ENCODE peak calls at places on chromosomes 7 and 10, in eight cellular contexts. One of them, this sample, is unnamed.

GRCh38 chr7:5557920-5558401 is 134.3 kb upstream of the TNRC18 start:
- DNase-seq in lower lobe of right lung: peak
- DNase-seq in Ammon's horn: peak
- DNase-seq in HTR-8/SVneo: no peak
- DNase-seq in KBM-7: peak
- DNase-seq in ELR: peak
- DNase-seq in endothelial cell: no peak
- DNase-seq in heart right ventricle: peak
- DNase-seq in this sample: peak

GRCh38 chr7:41885748-41886147 is 182.9 kb upstream of the INHBA start:
- DNase-seq in HTR-8/SVneo: no peak
- DNase-seq in ELR: no peak
- DNase-seq in heart right ventricle: no peak
- DNase-seq in lower lobe of right lung: no peak
- DNase-seq in Ammon's horn: no peak
- DNase-seq in endothelial cell: no peak
- DNase-seq in KBM-7: no peak
- DNase-seq in this sample: no peak

GRCh38 chr7:150340024-150340749 is 1.2 kb downstream of the RARRES2 start:
- DNase-seq in heart right ventricle: peak
- DNase-seq in ELR: no peak
- DNase-seq in lower lobe of right lung: peak
- DNase-seq in Ammon's horn: no peak
- DNase-seq in KBM-7: no peak
- DNase-seq in HTR-8/SVneo: no peak
- DNase-seq in endothelial cell: no peak
- DNase-seq in this sample: no peak

GRCh38 chr10:59560990-59561389 is 148.7 kb downstream of the SLC16A9 start:
- DNase-seq in Ammon's horn: no peak
- DNase-seq in lower lobe of right lung: no peak
- DNase-seq in endothelial cell: no peak
- DNase-seq in KBM-7: no peak
- DNase-seq in heart right ventricle: no peak
- DNase-seq in HTR-8/SVneo: no peak
- DNase-seq in ELR: no peak
- DNase-seq in this sample: no peak

GRCh38 chr10:69572159-69573055 is 815 bp downstream of the NEUROG3 start:
- DNase-seq in KBM-7: no peak
- DNase-seq in ELR: no peak
- DNase-seq in Ammon's horn: no peak
- DNase-seq in HTR-8/SVneo: no peak
- DNase-seq in heart right ventricle: no peak
- DNase-seq in lower lobe of right lung: peak
- DNase-seq in endothelial cell: no peak
- DNase-seq in this sample: no peak

GRCh38 chr10:128540806-128541739 is 414.9 kb upstream of the MKI67 start:
- DNase-seq in lower lobe of right lung: no peak
- DNase-seq in endothelial cell: peak
- DNase-seq in Ammon's horn: peak
- DNase-seq in KBM-7: no peak
- DNase-seq in ELR: no peak
- DNase-seq in heart right ventricle: peak
- DNase-seq in HTR-8/SVneo: no peak
- DNase-seq in this sample: no peak

GRCh38 chr7:70317356-70317755 is 719.1 kb downstream of the AUTS2 start:
- DNase-seq in KBM-7: no peak
- DNase-seq in lower lobe of right lung: no peak
- DNase-seq in endothelial cell: no peak
- DNase-seq in ELR: no peak
- DNase-seq in Ammon's horn: no peak
- DNase-seq in HTR-8/SVneo: no peak
- DNase-seq in heart right ventricle: no peak
- DNase-seq in this sample: no peak

GRCh38 chr10:19556666-19557065 is 259.6 kb upstream of the PLXDC2 start:
- DNase-seq in lower lobe of right lung: no peak
- DNase-seq in KBM-7: no peak
- DNase-seq in endothelial cell: no peak
- DNase-seq in heart right ventricle: no peak
- DNase-seq in HTR-8/SVneo: no peak
- DNase-seq in ELR: no peak
- DNase-seq in Ammon's horn: no peak
- DNase-seq in this sample: no peak

GRCh38 chr10:103512166-103512565 is 18.7 kb downstream of the NEURL1 start:
- DNase-seq in lower lobe of right lung: no peak
- DNase-seq in endothelial cell: no peak
- DNase-seq in ELR: no peak
- DNase-seq in heart right ventricle: no peak
- DNase-seq in Ammon's horn: no peak
- DNase-seq in KBM-7: no peak
- DNase-seq in HTR-8/SVneo: no peak
- DNase-seq in this sample: peak

GRCh38 chr10:35921866-35922265 is 279.8 kb upstream of the FZD8 start:
- DNase-seq in HTR-8/SVneo: no peak
- DNase-seq in Ammon's horn: no peak
- DNase-seq in endothelial cell: no peak
- DNase-seq in KBM-7: no peak
- DNase-seq in heart right ventricle: no peak
- DNase-seq in lower lobe of right lung: no peak
- DNase-seq in ELR: no peak
- DNase-seq in this sample: no peak

GRCh38 chr10:118485641-118486040 is 109.8 kb downstream of the PRLHR start:
- DNase-seq in KBM-7: no peak
- DNase-seq in ELR: no peak
- DNase-seq in heart right ventricle: no peak
- DNase-seq in HTR-8/SVneo: no peak
- DNase-seq in endothelial cell: no peak
- DNase-seq in Ammon's horn: no peak
- DNase-seq in lower lobe of right lung: no peak
- DNase-seq in this sample: no peak

GRCh38 chr7:44388089-44388970 is 62.9 kb upstream of the CAMK2B start:
- DNase-seq in endothelial cell: no peak
- DNase-seq in heart right ventricle: no peak
- DNase-seq in KBM-7: no peak
- DNase-seq in ELR: no peak
- DNase-seq in HTR-8/SVneo: no peak
- DNase-seq in lower lobe of right lung: no peak
- DNase-seq in Ammon's horn: peak
- DNase-seq in this sample: no peak

GRCh38 chr7:16721541-16721940 is 32.0 kb upstream of the TSPAN13 start:
- DNase-seq in HTR-8/SVneo: no peak
- DNase-seq in ELR: no peak
- DNase-seq in endothelial cell: no peak
- DNase-seq in lower lobe of right lung: no peak
- DNase-seq in heart right ventricle: no peak
- DNase-seq in Ammon's horn: no peak
- DNase-seq in KBM-7: no peak
- DNase-seq in this sample: no peak

GRCh38 chr10:122590158-122590557 is 29.6 kb downstream of the DMBT1 start:
- DNase-seq in HTR-8/SVneo: no peak
- DNase-seq in heart right ventricle: no peak
- DNase-seq in ELR: no peak
- DNase-seq in endothelial cell: no peak
- DNase-seq in KBM-7: no peak
- DNase-seq in Ammon's horn: no peak
- DNase-seq in lower lobe of right lung: no peak
- DNase-seq in this sample: no peak

GRCh38 chr10:34764347-34764991 is 50.6 kb downstream of the PARD3 start:
- DNase-seq in HTR-8/SVneo: no peak
- DNase-seq in ELR: no peak
- DNase-seq in KBM-7: no peak
- DNase-seq in heart right ventricle: no peak
- DNase-seq in endothelial cell: no peak
- DNase-seq in Ammon's horn: no peak
- DNase-seq in lower lobe of right lung: no peak
- DNase-seq in this sample: no peak

GRCh38 chr7:112001089-112001826 is 204.9 kb downstream of the DOCK4 start:
- DNase-seq in lower lobe of right lung: no peak
- DNase-seq in HTR-8/SVneo: peak
- DNase-seq in endothelial cell: no peak
- DNase-seq in heart right ventricle: no peak
- DNase-seq in KBM-7: no peak
- DNase-seq in ELR: peak
- DNase-seq in Ammon's horn: peak
- DNase-seq in this sample: no peak

GRCh38 chr10:94397549-94398370 is 4.6 kb upstream of the TBC1D12 start:
- DNase-seq in HTR-8/SVneo: peak
- DNase-seq in Ammon's horn: no peak
- DNase-seq in lower lobe of right lung: no peak
- DNase-seq in ELR: peak
- DNase-seq in heart right ventricle: no peak
- DNase-seq in KBM-7: no peak
- DNase-seq in endothelial cell: no peak
- DNase-seq in this sample: no peak

This sample was measured in GM10248.